ENCODE peak calls at places on chromosomes 4 and X, in four cellular contexts. I is foreskin fibroblast, V is PC-3, D is MM.1S. E is an unnamed sample.

GRCh38 chr4:163157157-163157556 is 9.5 kb downstream of the NAF1 start:
- DNase-seq in I (no peak), V (no peak), D (no peak), E (no peak)

GRCh38 chr4:11397146-11397545 is 31.5 kb downstream of the HS3ST1 start:
- DNase-seq in I (no peak), V (peak), D (no peak), E (no peak)

GRCh38 chr4:1770791-1771231 is 22.3 kb upstream of the FGFR3 start:
- DNase-seq in I (no peak), V (no peak), D (no peak), E (no peak)

GRCh38 chr4:18082254-18082653 is 60.7 kb upstream of the LCORL start:
- DNase-seq in I (no peak), V (no peak), D (no peak), E (no peak)

GRCh38 chr4:29081230-29081955 is 1638.8 kb upstream of the PCDH7 start:
- DNase-seq in I (no peak), V (peak), D (no peak), E (no peak)

GRCh38 chr4:186829740-186830449 is 106.2 kb upstream of the FAT1 start:
- DNase-seq in I (no peak), V (peak), D (peak), E (no peak)

GRCh38 chrX:150363561-150364346 is 637 bp downstream of the MAMLD1 start:
- DNase-seq in I (peak), V (peak), D (no peak), E (peak)

GRCh38 chr4:41600243-41600642 is 62.3 kb downstream of the LIMCH1 start:
- DNase-seq in I (no peak), V (peak), D (no peak), E (no peak)

GRCh38 chrX:110407910-110408545 is 49.4 kb downstream of the RTL9 start:
- DNase-seq in I (no peak), V (peak), D (peak), E (peak)

GRCh38 chr4:83536649-83537352 is 893 bp downstream of the GPAT3 start:
- DNase-seq in I (no peak), V (no peak), D (no peak), E (peak)

GRCh38 chrX:24396930-24397277 is 36.5 kb downstream of the SUPT20HL1 start:
- DNase-seq in I (no peak), V (no peak), D (no peak), E (no peak)

GRCh38 chr4:102344520-102344954 is 745 bp downstream of the SLC39A8 start:
- DNase-seq in I (peak), V (peak), D (peak), E (peak)

GRCh38 chr4:41709844-41710481 is 38.6 kb downstream of the PHOX2B start:
- DNase-seq in I (peak), V (peak), D (no peak), E (no peak)

GRCh38 chrX:108732630-108733321 is 3.6 kb downstream of the IRS4 start:
- DNase-seq in I (no peak), V (no peak), D (peak), E (no peak)

GRCh38 chr4:2722033-2722432 is 34.1 kb downstream of the TNIP2 start:
- DNase-seq in I (no peak), V (no peak), D (no peak), E (no peak)

GRCh38 chr4:173489514-173489913 is 40.5 kb downstream of the HAND2 start:
- DNase-seq in I (peak), V (no peak), D (no peak), E (no peak)

GRCh38 chrX:131366387-131366786 is 77.3 kb upstream of the IGSF1 start:
- DNase-seq in I (no peak), V (peak), D (peak), E (no peak)

GRCh38 chr4:7719354-7720174 is 220.1 kb downstream of the AFAP1 start:
- DNase-seq in I (peak), V (peak), D (no peak), E (peak)

GRCh38 chr4:183229397-183229796 is 90.7 kb downstream of the CLDN22 start:
- DNase-seq in I (peak), V (peak), D (no peak), E (no peak)

GRCh38 chr4:54657194-54657555 is 582 bp upstream of the KIT start:
- DNase-seq in I (no peak), V (no peak), D (no peak), E (no peak)

GRCh38 chr4:38119663-38120374 is 159.6 kb downstream of the PTTG2 start:
- DNase-seq in I (peak), V (peak), D (no peak), E (no peak)

GRCh38 chr4:19285146-19285545 is 966.6 kb upstream of the SLIT2 start:
- DNase-seq in I (no peak), V (no peak), D (no peak), E (no peak)

GRCh38 chr4:72006576-72006975 is 25.2 kb upstream of the NPFFR2 start:
- DNase-seq in I (no peak), V (peak), D (no peak), E (no peak)

GRCh38 chr4:176444741-176445140 is 125.0 kb downstream of the SPCS3 start:
- DNase-seq in I (peak), V (peak), D (no peak), E (no peak)

GRCh38 chr4:81509822-81510221 is 38.1 kb upstream of the RASGEF1B start:
- DNase-seq in I (no peak), V (no peak), D (peak), E (peak)

GRCh38 chr4:47490550-47490949 is 5.5 kb downstream of the ATP10D start:
- DNase-seq in I (no peak), V (peak), D (peak), E (peak)

GRCh38 chrX:125103693-125104092 is 216.0 kb upstream of the TEX13C start:
- DNase-seq in I (no peak), V (no peak), D (no peak), E (no peak)

GRCh38 chr4:82988323-82988832 is 22.2 kb downstream of the LIN54 start:
- DNase-seq in I (peak), V (peak), D (no peak), E (no peak)

GRCh38 chrX:42680651-42681050 is 97.3 kb downstream of the PPP1R2C start:
- DNase-seq in I (no peak), V (no peak), D (no peak), E (no peak)
- TF ChIP-seq CTCF in I (no peak), V (no peak), D (no peak), E (no peak)

GRCh38 chrX:30215357-30215843 is at the start of gene MAGEB2:
- DNase-seq in I (no peak), V (no peak), D (no peak), E (no peak)
- TF ChIP-seq CTCF in I (no peak), V (no peak), D (no peak), E (no peak)

GRCh38 chrX:38634665-38635064 is 73.3 kb downstream of the TSPAN7 start:
- DNase-seq in I (no peak), V (no peak), D (no peak), E (no peak)
- TF ChIP-seq CTCF in I (no peak), V (no peak), D (no peak), E (no peak)

DNA sequence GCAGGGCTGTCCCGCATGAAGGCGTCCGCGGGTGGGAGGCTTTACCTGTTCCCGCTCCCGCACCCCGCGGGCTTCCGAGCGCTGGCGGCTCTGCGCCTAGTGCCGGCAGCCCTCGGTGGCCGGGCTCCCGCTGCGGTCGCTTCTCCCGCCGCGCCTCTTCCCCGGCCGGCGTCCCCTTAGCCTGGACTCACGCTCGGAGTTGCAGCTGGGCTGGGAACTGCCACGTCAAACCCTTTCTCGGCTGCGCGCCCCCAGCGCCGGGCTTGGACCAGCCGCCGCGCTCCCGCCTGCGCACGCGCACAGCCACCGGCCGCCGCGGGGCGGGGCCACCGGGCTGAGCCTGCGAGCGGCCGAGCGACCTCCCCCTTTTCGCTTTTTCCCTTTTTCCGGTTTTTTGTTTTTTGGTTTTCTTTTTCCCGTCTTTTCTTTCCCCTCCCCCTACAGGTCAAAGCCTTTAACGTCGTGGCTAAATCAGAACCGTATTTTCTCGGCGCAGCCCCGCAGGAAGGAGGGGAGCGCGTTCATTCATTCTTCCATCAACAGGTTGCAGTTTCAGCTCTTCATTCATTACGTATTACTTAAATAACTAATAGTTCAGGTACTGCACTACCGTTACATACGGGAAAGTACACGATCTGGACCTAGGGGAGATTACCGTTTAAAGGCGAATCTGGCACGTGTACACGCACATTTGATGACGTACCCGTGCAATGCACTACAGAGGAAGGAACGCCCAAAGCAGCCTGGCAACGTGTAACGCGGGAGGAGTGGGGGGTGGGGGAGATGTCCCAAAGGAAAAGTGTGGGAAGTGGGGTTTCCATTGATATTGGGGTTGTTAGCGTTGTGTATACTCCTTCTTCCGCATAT is at the start of gene SEC24D:
- DNase-seq in I (peak), V (peak), D (peak), E (peak)
- TF ChIP-seq CTCF in I (no peak), V (no peak), D (no peak), E (no peak)

GRCh38 chrX:17028381-17028780 is 81.9 kb downstream of the REPS2 start:
- DNase-seq in I (no peak), V (no peak), D (no peak), E (no peak)

GRCh38 chrX:17024896-17025295 is 78.4 kb downstream of the REPS2 start:
- DNase-seq in I (no peak), V (no peak), D (no peak), E (no peak)

GRCh38 chrX:17023670-17024069 is 77.2 kb downstream of the REPS2 start:
- DNase-seq in I (no peak), V (no peak), D (no peak), E (no peak)

GRCh38 chrX:17027931-17028330 is 81.5 kb downstream of the REPS2 start:
- DNase-seq in I (no peak), V (no peak), D (no peak), E (no peak)

DNA sequence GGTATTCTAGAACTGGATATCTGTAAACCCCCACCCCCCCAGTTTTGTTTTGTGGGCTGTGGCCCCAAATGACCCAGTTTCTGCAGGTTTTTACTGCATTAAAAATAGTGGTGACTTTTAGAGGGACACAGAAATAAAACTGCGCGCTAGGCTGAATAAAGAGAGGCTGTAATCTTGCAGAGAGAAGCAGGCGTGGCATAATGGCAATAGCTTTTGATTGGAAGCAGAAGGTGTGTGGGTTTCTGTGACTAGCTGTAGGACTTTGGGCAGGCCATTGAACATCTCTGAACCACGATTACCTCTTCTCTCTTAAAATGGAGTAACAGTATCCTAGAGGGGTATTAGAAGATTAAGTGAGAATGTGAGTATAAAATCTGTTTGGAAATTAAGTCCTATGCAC is 79.4 kb downstream of the REPS2 start:
- DNase-seq in I (no peak), V (no peak), D (no peak), E (no peak)
- TF ChIP-seq CTCF in I (no peak), V (no peak), D (no peak), E (no peak)

GRCh38 chr4:87009095-87009648 is 74.4 kb downstream of the AFF1 start:
- DNase-seq in I (no peak), V (no peak), D (no peak), E (no peak)
- TF ChIP-seq CTCF in I (no peak), V (no peak), D (no peak), E (no peak)

DNA sequence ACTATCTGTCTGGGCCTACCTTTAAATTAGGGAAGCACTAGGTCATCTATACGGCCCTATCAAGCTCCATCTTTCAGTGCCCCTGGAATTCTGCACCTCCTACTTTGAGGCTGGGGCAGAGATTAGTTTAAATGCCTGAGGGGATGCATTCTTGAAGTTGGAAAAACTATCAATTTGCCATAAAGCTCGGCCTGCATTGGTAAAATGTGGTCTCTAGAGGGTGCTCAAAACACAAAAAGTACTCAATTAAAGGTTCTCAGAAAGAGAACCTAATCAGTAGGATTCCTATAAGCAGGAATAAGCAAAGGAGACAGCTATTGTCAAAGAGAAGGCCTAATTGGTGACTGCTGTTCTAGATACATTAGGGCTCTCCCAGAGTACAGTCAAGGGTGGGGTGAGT is 111.7 kb downstream of the AMER1 start:
- DNase-seq in I (no peak), V (peak), D (no peak), E (no peak)
- TF ChIP-seq CTCF in I (peak), V (peak), D (peak), E (no peak)

GRCh38 chrX:74461384-74461783 is 40.1 kb downstream of the SLC16A2 start:
- DNase-seq in I (no peak), V (no peak), D (no peak), E (no peak)

GRCh38 chrX:74464722-74465121 is 43.4 kb downstream of the SLC16A2 start:
- DNase-seq in I (no peak), V (no peak), D (no peak), E (no peak)

GRCh38 chrX:74467656-74468055 is 46.4 kb downstream of the SLC16A2 start:
- DNase-seq in I (no peak), V (no peak), D (no peak), E (no peak)

GRCh38 chrX:74465424-74465823 is 44.1 kb downstream of the SLC16A2 start:
- DNase-seq in I (peak), V (no peak), D (no peak), E (no peak)
- TF ChIP-seq CTCF in I (no peak), V (no peak), D (no peak), E (no peak)

DNA sequence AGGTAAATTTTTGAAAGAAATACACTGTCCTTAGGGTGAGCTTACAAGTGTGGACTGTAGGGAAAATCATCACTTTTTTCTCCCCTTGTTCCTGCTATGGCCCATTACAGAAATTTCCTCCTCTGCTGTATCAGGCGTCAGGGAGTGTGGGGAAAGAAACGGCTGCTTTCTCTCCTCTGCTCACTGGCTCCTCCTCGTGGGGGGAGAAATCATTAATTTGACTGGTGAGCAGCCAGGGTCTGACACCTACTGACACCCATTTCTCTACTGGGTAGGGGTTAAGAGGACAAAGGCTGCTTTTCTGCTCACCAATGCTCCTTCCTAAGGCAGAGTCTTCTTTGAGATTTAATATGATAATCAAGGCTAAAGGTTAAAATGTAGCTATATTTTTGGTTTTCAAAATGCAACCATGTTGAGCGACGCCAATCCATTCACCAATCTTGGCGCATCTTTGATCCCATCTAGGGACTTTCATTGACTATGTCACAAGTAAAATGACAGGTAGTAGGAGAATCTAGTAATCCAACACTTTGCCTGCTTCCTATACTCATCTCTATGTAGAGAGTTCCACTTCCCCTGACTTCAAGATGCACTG is 25.1 kb downstream of the SETD7 start:
- DNase-seq in I (no peak), V (peak), D (peak), E (peak)
- TF ChIP-seq CTCF in I (peak), V (peak), D (peak), E (peak)

GRCh38 chr4:107740381-107740780 is 20.3 kb upstream of the PAPSS1 start:
- DNase-seq in I (no peak), V (peak), D (no peak), E (no peak)
- TF ChIP-seq CTCF in I (no peak), V (peak), D (no peak), E (no peak)

E was measured in activated CD8-positive, alpha-beta T cell treated with anti-CD3 and anti-CD28 coated beads for 36 hours.